ENCODE peak calls at places on chromosomes 1 and 21, in six cellular contexts. G is neuronal stem cell, E is IMR-90, P is H9, L is mesenchymal stem cell, N is H1. Y is an unnamed sample.
A peak's percentile ranks its signal among the peaks of the same experiment; 100 is the strongest.

GRCh38 chr1:223741861-223742260 is 29.5 kb downstream of the CAPN2 start:
- DNase-seq in G (no peak), E (peak; percentile 77), P (no peak), L (peak; percentile 89), N (no peak), Y (peak; percentile 94)

GRCh38 chr21:28485301-28486022 is 507.2 kb downstream of the LTN1 start:
- DNase-seq in G (no peak), E (peak; percentile 80), P (no peak), L (no peak), N (no peak), Y (no peak)

GRCh38 chr1:99827970-99828369 is 22.2 kb upstream of the AGL start:
- DNase-seq in G (no peak), E (no peak), P (no peak), L (no peak), N (no peak), Y (peak; percentile 49)

GRCh38 chr1:221437924-221438323 is 304.0 kb downstream of the DUSP10 start:
- DNase-seq in G (no peak), E (peak; percentile 90), P (no peak), L (peak; percentile 91), N (no peak), Y (peak; percentile 16)

GRCh38 chr1:197776348-197777082 is 1.2 kb upstream of the DENND1B start:
- DNase-seq in G (no peak), E (peak; percentile 93), P (no peak), L (peak; percentile 61), N (no peak), Y (no peak)

GRCh38 chr1:110513511-110513910 is 5.5 kb downstream of the KCNA10 start:
- DNase-seq in G (no peak), E (no peak), P (peak; percentile 88), L (no peak), N (peak; percentile 52), Y (peak; percentile 86)

GRCh38 chr1:235832011-235832410 is 34.7 kb downstream of the LYST start:
- DNase-seq in G (no peak), E (no peak), P (no peak), L (no peak), N (no peak), Y (no peak)

GRCh38 chr1:61448017-61448383 is 276.9 kb downstream of the TM2D1 start:
- DNase-seq in G (no peak), E (no peak), P (no peak), L (no peak), N (no peak), Y (no peak)

GRCh38 chr1:216389774-216390173 is 33.5 kb downstream of the USH2A start:
- DNase-seq in G (no peak), E (no peak), P (no peak), L (no peak), N (no peak), Y (no peak)

GRCh38 chr21:32537569-32537881 is 47.8 kb downstream of the TCP10L start:
- DNase-seq in G (no peak), E (no peak), P (peak; percentile 10), L (no peak), N (no peak), Y (no peak)

GRCh38 chr1:82542766-82543165 is 742.0 kb downstream of the ADGRL2 start:
- DNase-seq in G (no peak), E (no peak), P (no peak), L (no peak), N (no peak), Y (no peak)
- H2BK15ac ChIP-seq in G (no peak overlapping the region), E (no peak overlapping the region), P (no peak overlapping the region), L (no peak overlapping the region), N (no peak overlapping the region), Y (no peak overlapping the region)

GRCh38 chr1:55695151-55695550 is 480.0 kb upstream of the USP24 start:
- DNase-seq in G (no peak), E (no peak), P (no peak), L (no peak), N (no peak), Y (no peak)

GRCh38 chr1:55696181-55696580 is 481.0 kb upstream of the USP24 start:
- DNase-seq in G (no peak), E (peak; percentile 98), P (no peak), L (peak; percentile 91), N (no peak), Y (no peak)

GRCh38 chr1:55695553-55695952 is 480.4 kb upstream of the USP24 start:
- DNase-seq in G (no peak), E (peak; percentile 43), P (no peak), L (peak; percentile 22), N (no peak), Y (no peak)

GRCh38 chr1:55698136-55698535 is 483.0 kb upstream of the USP24 start:
- DNase-seq in G (no peak), E (peak; percentile 43), P (no peak), L (peak; percentile 54), N (no peak), Y (no peak)

GRCh38 chr1:55696891-55697290 is 481.7 kb upstream of the USP24 start:
- DNase-seq in G (no peak), E (peak; percentile 32), P (no peak), L (no peak), N (no peak), Y (no peak)
- H2BK120ac ChIP-seq in G (no peak overlapping the region), E (peak overlapping the region; percentile 99), P (no peak overlapping the region), L (no peak overlapping the region), N (no peak overlapping the region), Y (no peak overlapping the region)

DNA sequence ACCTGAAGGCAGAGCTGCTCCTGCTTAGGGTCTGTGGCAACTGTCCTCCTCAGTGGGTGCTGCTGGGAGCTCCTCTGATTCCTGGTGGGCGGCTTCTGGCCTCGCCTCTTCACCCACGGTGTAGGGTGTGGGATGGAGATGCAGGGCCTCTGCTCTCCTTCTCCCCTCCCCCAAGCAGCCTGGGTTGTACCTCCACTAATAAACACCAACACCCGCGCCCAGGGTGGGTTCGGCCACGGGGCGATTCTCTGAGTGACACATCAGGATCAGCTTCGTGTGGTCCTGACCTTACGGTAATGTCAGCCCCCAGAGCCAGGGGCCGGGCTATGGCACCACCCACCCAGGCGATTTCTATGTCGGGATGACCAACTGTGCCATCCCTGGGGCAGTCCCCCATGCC is 23.7 kb downstream of the KRTAP10-1 start:
- DNase-seq in G (no peak), E (no peak), P (no peak), L (no peak), N (no peak), Y (no peak)
- H2BK15ac ChIP-seq in G (no peak overlapping the region), E (no peak overlapping the region), P (no peak overlapping the region), L (no peak overlapping the region), N (no peak overlapping the region), Y (no peak overlapping the region)

DNA sequence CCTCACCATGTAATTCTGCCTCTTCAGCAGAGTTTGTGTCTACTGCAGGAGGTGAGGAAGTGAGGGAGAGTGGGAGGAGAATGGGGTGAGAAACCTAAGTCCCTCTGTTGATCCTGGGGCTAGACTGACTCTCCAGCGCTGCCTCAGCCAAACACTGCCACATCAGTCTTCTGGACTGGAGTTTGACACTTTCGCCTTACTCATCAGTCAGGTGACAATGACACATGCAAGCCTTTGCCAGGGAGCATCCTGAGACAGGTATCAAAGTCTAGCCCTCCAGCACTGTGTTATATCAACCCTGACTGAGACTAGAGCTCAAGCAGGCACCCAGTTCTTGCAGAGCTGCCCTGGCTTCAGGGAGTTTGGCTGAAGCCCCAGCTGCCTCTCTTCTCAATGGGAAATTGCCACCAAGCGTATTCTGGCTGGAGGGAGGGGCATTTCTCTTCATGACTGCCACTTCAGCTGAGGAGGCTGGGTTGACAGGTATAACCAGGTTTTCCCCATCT is 33.3 kb upstream of the SUCO start:
- DNase-seq in G (no peak), E (no peak), P (no peak), L (no peak), N (no peak), Y (peak; percentile 63)
- H2BK120ac ChIP-seq in G (no peak overlapping the region), E (no peak overlapping the region), P (no peak overlapping the region), L (no peak overlapping the region), N (no peak overlapping the region), Y (no peak overlapping the region)

GRCh38 chr1:15985611-15986272 is 9.8 kb upstream of the ZBTB17 start:
- DNase-seq in G (no peak), E (no peak), P (no peak), L (peak; percentile 21), N (no peak), Y (no peak)
- H2BK15ac ChIP-seq in G (no peak overlapping the region), E (no peak overlapping the region), P (no peak overlapping the region), L (no peak overlapping the region), N (no peak overlapping the region), Y (no peak overlapping the region)

DNA sequence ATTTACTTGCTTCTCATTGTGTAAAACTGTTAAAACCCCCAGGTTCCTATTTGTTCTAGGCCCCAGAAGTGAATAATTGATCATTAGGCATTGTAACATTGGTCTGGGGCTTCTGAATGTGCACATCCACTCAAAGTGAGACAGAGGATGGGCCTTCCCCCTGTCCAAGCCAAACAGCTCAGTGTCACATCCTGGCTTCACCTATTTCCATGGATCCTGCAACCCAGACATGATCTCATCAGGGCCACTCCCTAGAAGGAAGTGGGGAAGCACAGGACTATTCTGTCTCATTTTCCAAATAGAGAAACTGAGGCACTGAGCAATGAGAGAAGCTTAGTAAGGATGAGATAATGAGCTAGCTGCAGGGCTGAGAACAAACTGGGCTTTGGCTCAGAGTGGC is 47.4 kb upstream of the TSPAN2 start:
- DNase-seq in G (no peak), E (no peak), P (no peak), L (no peak), N (no peak), Y (no peak)
- H2BK120ac ChIP-seq in G (no peak overlapping the region), E (peak overlapping the region; percentile 17), P (no peak overlapping the region), L (no peak overlapping the region), N (no peak overlapping the region), Y (no peak overlapping the region)

DNA sequence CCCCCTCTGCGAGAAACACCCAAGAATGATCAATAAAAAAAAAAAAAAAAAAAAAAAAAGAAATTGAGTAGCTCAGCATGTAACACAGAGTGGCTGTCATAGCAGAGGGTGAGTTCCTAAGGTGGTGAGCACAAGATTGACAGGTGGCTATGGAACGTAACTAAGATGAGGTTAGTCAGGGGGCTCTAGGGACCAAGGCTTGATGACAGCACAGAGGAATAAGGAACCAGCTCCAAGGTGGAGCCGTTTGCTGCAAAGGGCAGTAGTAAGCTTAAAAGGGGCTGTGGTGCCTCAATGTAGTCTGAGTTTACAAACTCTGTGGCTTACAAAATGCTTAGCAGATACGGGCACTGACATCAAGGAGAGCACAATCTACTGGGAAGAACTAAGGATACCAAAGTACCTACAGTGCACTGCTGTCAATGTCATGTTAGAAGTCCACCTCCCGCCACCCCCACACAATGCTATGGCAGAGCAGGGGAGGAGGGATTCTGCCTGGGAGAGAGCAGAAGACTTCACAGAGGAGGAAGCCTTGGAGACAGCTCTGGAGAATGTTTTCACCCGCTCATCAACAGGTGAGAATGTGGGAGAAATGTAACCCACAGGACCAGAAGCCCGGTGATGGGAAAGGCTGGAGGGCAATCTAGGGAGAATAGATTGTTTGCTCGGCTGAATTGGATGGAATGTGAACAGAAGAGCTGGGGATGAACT is 13.1 kb downstream of the IQGAP3 start:
- DNase-seq in G (no peak), E (no peak), P (no peak), L (no peak), N (no peak), Y (no peak)
- H2BK15ac ChIP-seq in G (no peak overlapping the region), E (no peak overlapping the region), P (no peak overlapping the region), L (no peak overlapping the region), N (no peak overlapping the region), Y (no peak overlapping the region)

Y was measured in mesendoderm.